ENCODE peak calls at places on chromosomes 11 and 22, in five cellular contexts. One of them, this sample, is unnamed.

GRCh38 chr22:49968313-49968830 is 7.8 kb downstream of the PIM3 start:
- DNase-seq in tibial artery: peak
- DNase-seq in ovary: peak
- DNase-seq in NB4: no peak
- DNase-seq in fibroblast of lung: no peak
- DNase-seq in this sample: no peak

GRCh38 chr11:17611049-17611448 is 64.0 kb downstream of the OTOG start:
- DNase-seq in tibial artery: no peak
- DNase-seq in fibroblast of lung: no peak
- DNase-seq in ovary: no peak
- DNase-seq in NB4: no peak
- DNase-seq in this sample: no peak

GRCh38 chr11:28838741-28839140 is 730.6 kb downstream of the METTL15 start:
- DNase-seq in NB4: no peak
- DNase-seq in tibial artery: no peak
- DNase-seq in ovary: no peak
- DNase-seq in fibroblast of lung: peak
- DNase-seq in this sample: no peak

GRCh38 chr22:33520904-33521780 is 399.1 kb downstream of the LARGE1 start:
- DNase-seq in ovary: no peak
- DNase-seq in NB4: no peak
- DNase-seq in fibroblast of lung: no peak
- DNase-seq in tibial artery: no peak
- DNase-seq in this sample: no peak

GRCh38 chr11:11000546-11001283 is 142.9 kb upstream of the ZBED5 start:
- DNase-seq in fibroblast of lung: no peak
- DNase-seq in ovary: no peak
- DNase-seq in tibial artery: no peak
- DNase-seq in NB4: peak
- DNase-seq in this sample: no peak

GRCh38 chr11:59271247-59271755 is 58.6 kb upstream of the MPEG1 start:
- DNase-seq in fibroblast of lung: no peak
- DNase-seq in ovary: no peak
- DNase-seq in tibial artery: no peak
- DNase-seq in NB4: no peak
- DNase-seq in this sample: no peak

GRCh38 chr11:10807629-10808552 is 835 bp downstream of the EIF4G2 start:
- DNase-seq in ovary: peak
- DNase-seq in fibroblast of lung: peak
- DNase-seq in NB4: peak
- DNase-seq in tibial artery: peak
- DNase-seq in this sample: peak

GRCh38 chr11:20000393-20001134 is 159.7 kb downstream of the DBX1 start:
- DNase-seq in fibroblast of lung: no peak
- DNase-seq in tibial artery: no peak
- DNase-seq in NB4: no peak
- DNase-seq in ovary: peak
- DNase-seq in this sample: no peak

GRCh38 chr11:117327567-117328413 is at the start of gene CEP164:
- DNase-seq in ovary: peak
- DNase-seq in fibroblast of lung: peak
- DNase-seq in tibial artery: peak
- DNase-seq in NB4: peak
- DNase-seq in this sample: peak

GRCh38 chr11:118911880-118912741 is 13.6 kb downstream of the BCL9L start:
- DNase-seq in NB4: peak
- DNase-seq in tibial artery: peak
- DNase-seq in fibroblast of lung: peak
- DNase-seq in ovary: peak
- DNase-seq in this sample: peak
- H3K4me3 ChIP-seq in NB4: no peak
- H3K4me3 ChIP-seq in tibial artery: peak
- H3K4me3 ChIP-seq in fibroblast of lung: peak
- H3K4me3 ChIP-seq in ovary: peak
- H3K4me3 ChIP-seq in this sample: peak

DNA sequence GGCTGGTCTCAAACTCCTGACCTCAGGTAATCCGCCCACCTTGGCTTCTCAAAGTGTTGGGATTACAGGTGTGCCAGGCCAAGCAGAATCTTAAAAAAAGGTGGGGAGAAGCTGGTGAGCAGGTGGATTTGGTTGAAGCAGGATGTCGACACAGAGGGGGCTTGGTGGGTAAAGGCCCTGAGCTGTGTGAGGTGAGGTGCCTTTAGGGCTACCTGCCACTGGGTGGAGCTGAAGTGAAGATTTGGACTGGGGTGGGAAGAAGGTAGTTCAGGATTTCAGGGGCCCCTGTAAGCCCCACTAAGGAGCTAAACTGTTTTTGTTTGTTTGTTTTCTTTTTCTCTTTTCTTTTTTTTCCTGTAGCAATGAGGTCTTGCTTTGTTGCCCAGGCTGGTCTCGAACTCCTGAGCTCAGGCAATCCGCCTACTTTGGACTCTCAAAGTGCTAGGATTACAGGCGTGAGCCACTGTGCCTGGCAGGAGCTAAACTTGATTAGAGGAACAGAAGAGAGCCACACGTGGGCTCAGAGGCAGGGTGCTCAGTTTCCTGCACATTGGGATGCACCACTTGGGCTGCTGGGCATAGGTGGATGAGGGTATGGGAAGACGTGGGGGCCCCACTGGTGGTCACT is 6.0 kb downstream of the P2RX6 start:
- DNase-seq in fibroblast of lung: no peak
- DNase-seq in tibial artery: no peak
- DNase-seq in ovary: no peak
- DNase-seq in NB4: peak
- DNase-seq in this sample: peak
- TF ChIP-seq CTCF in fibroblast of lung: peak
- TF ChIP-seq CTCF in tibial artery: no peak
- TF ChIP-seq CTCF in ovary: no peak
- TF ChIP-seq CTCF in NB4: peak
- TF ChIP-seq CTCF in this sample: peak

GRCh38 chr11:46277623-46278386 is at the start of gene CREB3L1:
- DNase-seq in ovary: peak
- DNase-seq in fibroblast of lung: peak
- DNase-seq in NB4: peak
- DNase-seq in tibial artery: no peak
- DNase-seq in this sample: peak
- H3K4me3 ChIP-seq in ovary: peak
- H3K4me3 ChIP-seq in fibroblast of lung: peak
- H3K4me3 ChIP-seq in NB4: no peak
- H3K4me3 ChIP-seq in tibial artery: peak
- H3K4me3 ChIP-seq in this sample: peak

GRCh38 chr11:134786636-134787035 is 374.6 kb upstream of the B3GAT1 start:
- DNase-seq in ovary: no peak
- DNase-seq in tibial artery: no peak
- DNase-seq in fibroblast of lung: no peak
- DNase-seq in NB4: no peak
- DNase-seq in this sample: no peak

GRCh38 chr11:134784525-134784924 is 372.5 kb upstream of the B3GAT1 start:
- DNase-seq in ovary: no peak
- DNase-seq in fibroblast of lung: no peak
- DNase-seq in NB4: no peak
- DNase-seq in tibial artery: no peak
- DNase-seq in this sample: no peak

GRCh38 chr11:134784046-134784445 is 372.0 kb upstream of the B3GAT1 start:
- DNase-seq in tibial artery: no peak
- DNase-seq in ovary: no peak
- DNase-seq in fibroblast of lung: no peak
- DNase-seq in NB4: no peak
- DNase-seq in this sample: no peak

GRCh38 chr11:134785059-134785458 is 373.0 kb upstream of the B3GAT1 start:
- DNase-seq in NB4: no peak
- DNase-seq in fibroblast of lung: no peak
- DNase-seq in tibial artery: no peak
- DNase-seq in ovary: no peak
- DNase-seq in this sample: no peak

GRCh38 chr11:134785660-134786284 is 373.7 kb upstream of the B3GAT1 start:
- DNase-seq in tibial artery: no peak
- DNase-seq in NB4: no peak
- DNase-seq in fibroblast of lung: no peak
- DNase-seq in ovary: no peak
- DNase-seq in this sample: no peak
- TF ChIP-seq CTCF in tibial artery: no peak
- TF ChIP-seq CTCF in NB4: no peak
- TF ChIP-seq CTCF in fibroblast of lung: no peak
- TF ChIP-seq CTCF in ovary: no peak
- TF ChIP-seq CTCF in this sample: no peak

GRCh38 chr11:31804439-31805036 is 6.6 kb downstream of the PAX6 start:
- DNase-seq in tibial artery: no peak
- DNase-seq in ovary: no peak
- DNase-seq in NB4: peak
- DNase-seq in fibroblast of lung: peak
- DNase-seq in this sample: no peak

GRCh38 chr11:31802609-31802989 is 8.5 kb downstream of the PAX6 start:
- DNase-seq in ovary: no peak
- DNase-seq in NB4: no peak
- DNase-seq in fibroblast of lung: no peak
- DNase-seq in tibial artery: no peak
- DNase-seq in this sample: no peak

GRCh38 chr11:31802000-31802551 is 9.0 kb downstream of the PAX6 start:
- DNase-seq in ovary: no peak
- DNase-seq in NB4: no peak
- DNase-seq in fibroblast of lung: no peak
- DNase-seq in tibial artery: no peak
- DNase-seq in this sample: no peak

GRCh38 chr11:31803813-31804438 is 7.2 kb downstream of the PAX6 start:
- DNase-seq in ovary: no peak
- DNase-seq in NB4: peak
- DNase-seq in tibial artery: no peak
- DNase-seq in fibroblast of lung: peak
- DNase-seq in this sample: no peak

GRCh38 chr11:31802990-31803812 is 7.9 kb downstream of the PAX6 start:
- DNase-seq in fibroblast of lung: peak
- DNase-seq in NB4: peak
- DNase-seq in tibial artery: no peak
- DNase-seq in ovary: no peak
- DNase-seq in this sample: no peak
- H3K4me3 ChIP-seq in fibroblast of lung: no peak
- H3K4me3 ChIP-seq in NB4: no peak
- H3K4me3 ChIP-seq in tibial artery: no peak
- H3K4me3 ChIP-seq in ovary: no peak
- H3K4me3 ChIP-seq in this sample: no peak

GRCh38 chr11:93361435-93361834 is 30.9 kb downstream of the DEUP1 start:
- DNase-seq in NB4: no peak
- DNase-seq in fibroblast of lung: no peak
- DNase-seq in tibial artery: no peak
- DNase-seq in ovary: no peak
- DNase-seq in this sample: no peak
- TF ChIP-seq CTCF in NB4: no peak
- TF ChIP-seq CTCF in fibroblast of lung: no peak
- TF ChIP-seq CTCF in tibial artery: no peak
- TF ChIP-seq CTCF in ovary: no peak
- TF ChIP-seq CTCF in this sample: peak